ENCODE peak calls at places on chromosomes 16 and 17, in six cellular contexts. One of them, this sample, is unnamed.

GRCh38 chr17:77107506-77108433 is 33.0 kb upstream of the SEC14L1 start:
- DNase-seq in OCI-LY7: no peak
- DNase-seq in Peyer's patch: peak; percentile 51
- DNase-seq in mesothelial cell of epicardium: no peak
- DNase-seq in AG09309: no peak
- DNase-seq in astrocyte of the cerebellum: no peak
- DNase-seq in this sample: no peak

GRCh38 chr16:85419503-85420408 is 193.4 kb upstream of the GSE1 start:
- DNase-seq in OCI-LY7: no peak
- DNase-seq in astrocyte of the cerebellum: no peak
- DNase-seq in Peyer's patch: no peak
- DNase-seq in mesothelial cell of epicardium: peak; percentile 36
- DNase-seq in AG09309: no peak
- DNase-seq in this sample: peak; percentile 8

GRCh38 chr17:13410874-13411273 is 190.9 kb downstream of the HS3ST3A1 start:
- DNase-seq in AG09309: no peak
- DNase-seq in OCI-LY7: no peak
- DNase-seq in Peyer's patch: no peak
- DNase-seq in astrocyte of the cerebellum: no peak
- DNase-seq in mesothelial cell of epicardium: no peak
- DNase-seq in this sample: no peak

GRCh38 chr17:45257115-45257514 is 4.8 kb downstream of the SPATA32 start:
- DNase-seq in OCI-LY7: no peak
- DNase-seq in mesothelial cell of epicardium: no peak
- DNase-seq in Peyer's patch: no peak
- DNase-seq in AG09309: no peak
- DNase-seq in astrocyte of the cerebellum: no peak
- DNase-seq in this sample: no peak

GRCh38 chr17:10292057-10292931 is 80.5 kb downstream of the MYH13 start:
- DNase-seq in astrocyte of the cerebellum: no peak
- DNase-seq in AG09309: peak; percentile 21
- DNase-seq in OCI-LY7: no peak
- DNase-seq in mesothelial cell of epicardium: no peak
- DNase-seq in Peyer's patch: no peak
- DNase-seq in this sample: peak; percentile 28

GRCh38 chr16:8798174-8798527 is 512 bp downstream of the PMM2 start:
- DNase-seq in astrocyte of the cerebellum: no peak
- DNase-seq in Peyer's patch: no peak
- DNase-seq in AG09309: no peak
- DNase-seq in OCI-LY7: peak; percentile 25
- DNase-seq in mesothelial cell of epicardium: no peak
- DNase-seq in this sample: no peak

GRCh38 chr17:44637066-44637465 is 19.2 kb upstream of the MEIOC start:
- DNase-seq in mesothelial cell of epicardium: no peak
- DNase-seq in AG09309: no peak
- DNase-seq in Peyer's patch: no peak
- DNase-seq in OCI-LY7: no peak
- DNase-seq in astrocyte of the cerebellum: peak; percentile 36
- DNase-seq in this sample: no peak

GRCh38 chr16:57480754-57481230 is 5.5 kb downstream of the DOK4 start:
- DNase-seq in astrocyte of the cerebellum: no peak
- DNase-seq in mesothelial cell of epicardium: no peak
- DNase-seq in OCI-LY7: no peak
- DNase-seq in AG09309: no peak
- DNase-seq in Peyer's patch: no peak
- DNase-seq in this sample: no peak

GRCh38 chr16:79150128-79150527 is 450.4 kb downstream of the MAF start:
- DNase-seq in mesothelial cell of epicardium: no peak
- DNase-seq in Peyer's patch: no peak
- DNase-seq in astrocyte of the cerebellum: no peak
- DNase-seq in AG09309: no peak
- DNase-seq in OCI-LY7: no peak
- DNase-seq in this sample: no peak

GRCh38 chr16:54417384-54417783 is 130.8 kb upstream of the IRX3 start:
- DNase-seq in OCI-LY7: no peak
- DNase-seq in mesothelial cell of epicardium: no peak
- DNase-seq in AG09309: no peak
- DNase-seq in astrocyte of the cerebellum: no peak
- DNase-seq in Peyer's patch: no peak
- DNase-seq in this sample: no peak

GRCh38 chr17:35804658-35805192 is 4.6 kb upstream of the TAF15 start:
- DNase-seq in AG09309: peak; percentile 93
- DNase-seq in astrocyte of the cerebellum: peak; percentile 87
- DNase-seq in Peyer's patch: peak; percentile 73
- DNase-seq in OCI-LY7: peak; percentile 86
- DNase-seq in mesothelial cell of epicardium: no peak
- DNase-seq in this sample: no peak
- TF ChIP-seq CTCF in AG09309: peak; percentile 96
- TF ChIP-seq CTCF in astrocyte of the cerebellum: peak; percentile 98
- TF ChIP-seq CTCF in Peyer's patch: peak; percentile 51
- TF ChIP-seq CTCF in OCI-LY7: peak; percentile 96
- TF ChIP-seq CTCF in mesothelial cell of epicardium: no peak
- TF ChIP-seq CTCF in this sample: no peak

GRCh38 chr17:1577657-1578428 is 15.3 kb upstream of the PITPNA start:
- DNase-seq in astrocyte of the cerebellum: no peak
- DNase-seq in AG09309: no peak
- DNase-seq in Peyer's patch: no peak
- DNase-seq in OCI-LY7: no peak
- DNase-seq in mesothelial cell of epicardium: no peak
- DNase-seq in this sample: no peak
- TF ChIP-seq CTCF in astrocyte of the cerebellum: no peak
- TF ChIP-seq CTCF in AG09309: no peak
- TF ChIP-seq CTCF in Peyer's patch: no peak
- TF ChIP-seq CTCF in OCI-LY7: no peak
- TF ChIP-seq CTCF in mesothelial cell of epicardium: no peak
- TF ChIP-seq CTCF in this sample: no peak

DNA sequence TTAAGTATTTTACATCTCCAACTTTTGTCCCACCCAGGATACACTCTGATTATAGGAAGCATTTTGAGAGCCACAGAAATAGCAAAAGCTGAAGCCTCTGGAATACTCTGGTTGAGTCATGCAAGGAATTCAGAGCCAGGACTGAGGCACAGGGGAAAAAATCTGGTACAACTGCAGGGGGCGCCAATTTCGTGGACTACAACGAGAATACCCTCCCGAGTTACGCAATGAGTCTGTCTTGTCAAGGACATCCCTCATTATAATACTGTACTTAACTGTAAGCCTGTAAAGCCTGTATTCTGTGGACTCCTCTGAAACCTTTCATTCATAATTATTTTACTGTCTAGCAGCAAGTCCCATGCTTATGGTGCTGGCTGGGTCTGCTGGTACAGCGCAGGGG is 7.8 kb downstream of the HOXB1 start:
- DNase-seq in mesothelial cell of epicardium: no peak
- DNase-seq in OCI-LY7: no peak
- DNase-seq in astrocyte of the cerebellum: no peak
- DNase-seq in Peyer's patch: no peak
- DNase-seq in AG09309: no peak
- DNase-seq in this sample: no peak
- TF ChIP-seq CTCF in mesothelial cell of epicardium: no peak
- TF ChIP-seq CTCF in OCI-LY7: peak; percentile 53
- TF ChIP-seq CTCF in astrocyte of the cerebellum: peak; percentile 32
- TF ChIP-seq CTCF in Peyer's patch: no peak
- TF ChIP-seq CTCF in AG09309: peak; percentile 23
- TF ChIP-seq CTCF in this sample: no peak

GRCh38 chr17:73595068-73595865 is 49.0 kb downstream of the SDK2 start:
- DNase-seq in OCI-LY7: peak; percentile 55
- DNase-seq in AG09309: no peak
- DNase-seq in astrocyte of the cerebellum: no peak
- DNase-seq in Peyer's patch: peak; percentile 62
- DNase-seq in mesothelial cell of epicardium: peak; percentile 67
- DNase-seq in this sample: no peak
- TF ChIP-seq CTCF in OCI-LY7: peak; percentile 71
- TF ChIP-seq CTCF in AG09309: no peak
- TF ChIP-seq CTCF in astrocyte of the cerebellum: peak; percentile 33
- TF ChIP-seq CTCF in Peyer's patch: no peak
- TF ChIP-seq CTCF in mesothelial cell of epicardium: peak; percentile 48
- TF ChIP-seq CTCF in this sample: no peak

This sample was measured in ovary.